ENCODE peak calls at places on chromosomes 13 and 19, in ten cellular contexts. B, I, F, R, U, M, H, S, Q and V are unnamed samples.

GRCh38 chr13:33152389-33152788 is 133.2 kb downstream of the STARD13 start:
- DNase-seq in I (no peak), M (no peak), B (no peak), U (no peak), S (no peak), H (no peak), F (no peak), R (no peak), Q (no peak), V (no peak)

GRCh38 chr19:23382955-23383354 is 12.3 kb downstream of the ZNF91 start:
- DNase-seq in B (no peak), M (no peak), S (no peak), Q (no peak), F (no peak), H (no peak), I (no peak), R (no peak), U (no peak), V (no peak)

GRCh38 chr13:50444726-50445125 is 398.8 kb downstream of the DLEU7 start:
- DNase-seq in Q (no peak), S (no peak), B (no peak), R (no peak), M (no peak), U (no peak), H (no peak), F (no peak), I (peak), V (no peak)

GRCh38 chr13:41613984-41614581 is 156.7 kb downstream of the RGCC start:
- DNase-seq in M (peak), U (no peak), F (peak), Q (peak), S (no peak), R (no peak), B (peak), H (peak), I (no peak), V (peak)

GRCh38 chr13:47639716-47640447 is 361.2 kb downstream of the SUCLA2 start:
- DNase-seq in M (no peak), U (no peak), R (no peak), S (no peak), Q (peak), I (no peak), B (peak), F (peak), H (no peak), V (peak)

GRCh38 chr13:46577656-46578589 is 25.0 kb downstream of the LRCH1 start:
- DNase-seq in H (no peak), U (no peak), R (no peak), M (no peak), S (no peak), Q (peak), I (no peak), F (peak), B (no peak), V (no peak)

GRCh38 chr19:29393915-29394460 is 131.8 kb upstream of the VSTM2B start:
- DNase-seq in H (no peak), I (peak), Q (no peak), B (no peak), F (no peak), M (no peak), U (no peak), S (no peak), R (no peak), V (no peak)

GRCh38 chr13:50635504-50635903 is 208.0 kb downstream of the DLEU7 start:
- DNase-seq in F (no peak), M (peak), H (no peak), B (peak), I (no peak), Q (peak), U (peak), S (no peak), R (no peak), V (peak)

GRCh38 chr19:39937094-39937493 is 2.7 kb upstream of the FCGBP start:
- DNase-seq in F (no peak), M (no peak), H (no peak), Q (no peak), S (no peak), R (peak), I (no peak), B (no peak), U (no peak), V (no peak)

GRCh38 chr19:34172661-34173144 is 399 bp downstream of the LSM14A start:
- DNase-seq in F (no peak), B (no peak), Q (no peak), I (no peak), S (peak), M (no peak), R (no peak), H (peak), U (no peak), V (peak)

GRCh38 chr19:13082192-13083007 is 20.3 kb downstream of the LYL1 start:
- DNase-seq in U (no peak), B (peak), H (peak), M (no peak), I (peak), F (no peak), S (peak), Q (peak), R (no peak), V (no peak)

GRCh38 chr19:49081273-49081672 is 4.0 kb upstream of the SNRNP70 start:
- DNase-seq in H (no peak), M (no peak), S (no peak), F (no peak), B (no peak), U (no peak), R (no peak), Q (no peak), I (no peak), V (no peak)

GRCh38 chr13:66405908-66406802 is 824.0 kb downstream of the PCDH9 start:
- DNase-seq in B (peak), U (no peak), H (peak), Q (peak), F (no peak), M (no peak), S (no peak), I (no peak), R (no peak), V (peak)

GRCh38 chr19:11554160-11554559 is 4.9 kb downstream of the ELOF1 start:
- DNase-seq in F (no peak), R (no peak), B (no peak), I (no peak), Q (no peak), S (no peak), M (no peak), U (peak), H (no peak), V (no peak)

GRCh38 chr13:23707674-23708073 is 137.5 kb downstream of the TNFRSF19 start:
- DNase-seq in I (no peak), M (no peak), U (no peak), B (peak), H (peak), R (no peak), S (no peak), Q (peak), F (no peak), V (no peak)

GRCh38 chr19:57465680-57466381 is 8.9 kb upstream of the VN1R1 start:
- DNase-seq in R (no peak), H (no peak), M (no peak), Q (peak), S (peak), F (no peak), B (peak), U (no peak), I (peak), V (peak)

GRCh38 chr13:91482427-91482826 is 84.0 kb downstream of the GPC5 start:
- DNase-seq in U (no peak), Q (no peak), S (no peak), H (peak), F (no peak), R (no peak), B (peak), M (no peak), I (no peak), V (no peak)

GRCh38 chr19:49911381-49912145 is 14.9 kb upstream of the IL4I1 start:
- DNase-seq in M (no peak), Q (no peak), S (no peak), H (no peak), I (no peak), B (peak), U (no peak), R (no peak), F (no peak), V (no peak)

GRCh38 chr13:28548872-28549271 is 53.9 kb upstream of the FLT1 start:
- DNase-seq in B (peak), U (no peak), I (peak), M (no peak), H (no peak), S (no peak), Q (no peak), R (no peak), F (no peak), V (no peak)

GRCh38 chr19:35832054-35832453 is 19.4 kb upstream of the PRODH2 start:
- DNase-seq in B (no peak), I (no peak), Q (no peak), H (no peak), S (no peak), M (no peak), R (no peak), F (no peak), U (no peak), V (no peak)

GRCh38 chr19:17734146-17734545 is 14.9 kb downstream of the MAP1S start:
- DNase-seq in B (no peak), S (no peak), H (no peak), Q (no peak), I (no peak), M (no peak), R (no peak), F (no peak), U (no peak), V (no peak)

GRCh38 chr13:35771898-35772297 is 295.4 kb upstream of the MAB21L1 start:
- DNase-seq in M (no peak), U (no peak), H (peak), R (no peak), B (peak), S (no peak), Q (peak), F (peak), I (peak), V (peak)

GRCh38 chr13:100815476-100816046 is 141.0 kb upstream of the TMTC4 start:
- DNase-seq in I (peak), F (no peak), U (no peak), S (no peak), R (no peak), H (no peak), B (no peak), M (no peak), Q (no peak), V (no peak)

GRCh38 chr13:93216122-93216521 is 10.5 kb upstream of the GPC6 start:
- DNase-seq in H (no peak), I (peak), S (no peak), U (no peak), R (no peak), Q (no peak), M (no peak), F (no peak), B (no peak), V (no peak)

GRCh38 chr13:27556109-27556508 is 64.2 kb downstream of the LNX2 start:
- DNase-seq in M (no peak), H (peak), R (no peak), F (peak), B (peak), U (no peak), I (no peak), Q (peak), S (no peak), V (peak)

GRCh38 chr13:65907656-65908441 is 1322.3 kb downstream of the PCDH9 start:
- DNase-seq in H (peak), Q (no peak), R (no peak), S (no peak), U (no peak), F (no peak), I (no peak), B (no peak), M (no peak), V (no peak)

GRCh38 chr19:34475975-34476594 is 5.5 kb upstream of the WTIP start:
- DNase-seq in H (no peak), S (no peak), M (no peak), F (no peak), I (peak), U (no peak), B (no peak), R (no peak), Q (peak), V (no peak)

GRCh38 chr19:29372921-29373797 is 152.6 kb upstream of the VSTM2B start:
- DNase-seq in R (no peak), S (no peak), M (no peak), Q (no peak), H (no peak), B (no peak), F (no peak), U (no peak), I (no peak), V (no peak)

GRCh38 chr19:10643968-10644290 is 10.2 kb upstream of the ILF3 start:
- DNase-seq in S (no peak), I (no peak), R (no peak), B (no peak), Q (peak), U (no peak), M (no peak), H (no peak), F (no peak), V (peak)

GRCh38 chr13:113002206-113002821 is 33.3 kb downstream of the MCF2L start:
- DNase-seq in B (no peak), S (no peak), F (no peak), Q (no peak), R (no peak), H (no peak), U (no peak), I (peak), M (no peak), V (no peak)
- TF ChIP-seq CTCF in B (peak), S (peak), F (peak), Q (no peak), R (peak), H (peak), U (no peak), I (peak), M (peak), V (no peak)

DNA sequence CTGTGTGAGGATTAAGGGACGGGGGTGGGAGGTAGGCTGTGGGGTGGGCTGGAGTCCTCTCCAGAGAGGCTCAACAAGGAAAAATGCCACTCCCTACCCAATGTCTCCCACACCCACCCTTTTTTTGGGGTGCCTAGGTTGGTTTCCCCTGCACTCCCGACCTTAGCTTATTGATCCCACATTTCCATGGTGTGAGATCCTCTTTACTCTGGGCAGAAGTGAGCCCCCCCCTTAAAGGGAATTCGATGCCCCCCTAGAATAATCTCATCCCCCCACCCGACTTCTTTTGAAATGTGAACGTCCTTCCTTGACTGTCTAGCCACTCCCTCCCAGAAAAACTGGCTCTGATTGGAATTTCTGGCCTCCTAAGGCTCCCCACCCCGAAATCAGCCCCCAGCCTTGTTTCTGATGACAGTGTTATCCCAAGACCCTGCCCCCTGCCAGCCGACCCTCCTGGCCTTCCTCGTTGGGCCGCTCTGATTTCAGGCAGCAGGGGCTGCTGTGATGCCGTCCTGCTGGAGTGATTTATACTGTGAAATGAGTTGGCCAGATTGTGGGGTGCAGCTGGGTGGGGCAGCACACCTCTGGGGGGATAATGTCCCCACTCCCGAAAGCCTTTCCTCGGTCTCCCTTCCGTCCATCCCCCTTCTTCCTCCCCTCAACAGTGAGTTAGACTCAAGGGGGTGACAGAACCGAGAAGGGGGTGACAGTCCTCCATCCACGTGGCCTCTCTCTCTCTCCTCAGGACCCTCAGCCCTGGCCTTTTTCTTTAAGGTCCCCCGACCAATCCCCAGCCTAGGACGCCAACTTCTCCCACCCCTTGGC is 5.8 kb downstream of the FOSB start:
- DNase-seq in F (peak), B (no peak), I (peak), H (peak), R (no peak), U (no peak), M (no peak), Q (no peak), S (no peak), V (no peak)
- TF ChIP-seq CTCF in F (no peak), B (no peak), I (no peak), H (no peak), R (no peak), U (no peak), M (no peak), Q (no peak), S (no peak), V (no peak)

DNA sequence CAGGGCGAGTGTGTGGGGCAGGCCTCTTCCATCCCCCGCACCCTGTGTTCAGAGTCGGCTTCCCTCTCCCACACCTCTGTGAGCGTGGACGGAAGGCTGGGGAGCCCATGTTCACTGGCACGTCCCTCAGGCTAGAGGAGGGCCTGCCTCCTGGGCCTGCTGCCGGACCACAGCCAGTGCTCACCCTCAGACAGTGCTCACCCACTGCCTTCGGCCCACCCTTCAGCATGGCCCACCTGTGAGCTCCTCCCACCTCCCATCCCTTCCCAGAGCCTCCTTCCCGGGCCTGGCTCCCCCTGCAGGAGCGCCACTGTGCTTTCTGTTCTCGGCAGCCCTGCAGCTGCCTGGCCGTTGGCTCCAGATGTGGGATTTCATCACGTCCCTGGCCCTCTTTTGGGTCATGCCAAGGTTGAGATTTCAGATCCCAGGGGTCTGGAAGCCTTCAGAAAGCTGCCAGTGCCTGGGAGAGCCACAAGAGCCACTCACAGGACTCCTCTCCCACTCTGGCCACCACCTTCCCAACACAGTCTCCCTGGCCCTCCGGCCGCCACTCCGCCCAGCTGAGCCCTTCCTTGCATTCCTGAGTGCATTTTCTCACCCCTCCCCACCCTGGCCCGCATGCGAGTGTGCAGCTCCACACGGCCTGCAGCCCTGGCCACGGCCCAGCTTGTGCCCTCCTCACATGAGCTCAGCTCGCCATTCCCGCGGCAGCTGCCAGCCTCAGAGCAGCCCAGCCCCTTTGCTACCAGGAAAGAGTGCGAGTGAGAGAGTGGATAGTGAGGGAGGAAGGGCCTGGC is 25.3 kb downstream of the CAPN12 start:
- DNase-seq in I (peak), B (peak), S (no peak), H (peak), Q (no peak), M (no peak), R (no peak), U (no peak), F (no peak), V (peak)
- TF ChIP-seq CTCF in I (peak), B (peak), S (no peak), H (peak), Q (peak), M (peak), R (no peak), U (no peak), F (peak), V (peak)

GRCh38 chr13:30063892-30064291 is 213.5 kb upstream of the UBL3 start:
- DNase-seq in F (no peak), S (no peak), Q (no peak), U (no peak), R (no peak), I (no peak), B (no peak), M (no peak), H (no peak), V (no peak)

GRCh38 chr13:30065181-30065580 is 214.8 kb upstream of the UBL3 start:
- DNase-seq in Q (no peak), M (no peak), R (no peak), U (no peak), B (no peak), I (no peak), H (no peak), F (no peak), S (no peak), V (no peak)

GRCh38 chr13:30058429-30058828 is 208.0 kb upstream of the UBL3 start:
- DNase-seq in U (no peak), R (no peak), Q (no peak), M (no peak), B (no peak), F (no peak), I (no peak), H (no peak), S (no peak), V (no peak)

GRCh38 chr13:30061217-30061616 is 210.8 kb upstream of the UBL3 start:
- DNase-seq in B (no peak), S (no peak), U (no peak), M (no peak), R (no peak), H (no peak), F (no peak), Q (peak), I (no peak), V (no peak)
- TF ChIP-seq CTCF in B (no peak), S (no peak), U (no peak), M (no peak), R (no peak), H (no peak), F (no peak), Q (no peak), I (no peak), V (no peak)

GRCh38 chr19:31170046-31170445 is 179.2 kb downstream of the TSHZ3 start:
- DNase-seq in Q (no peak), I (no peak), S (no peak), U (no peak), R (no peak), F (no peak), B (no peak), H (no peak), M (no peak), V (no peak)
- TF ChIP-seq CTCF in Q (no peak), I (no peak), S (no peak), U (no peak), R (no peak), F (no peak), B (no peak), H (no peak), M (no peak), V (no peak)

DNA sequence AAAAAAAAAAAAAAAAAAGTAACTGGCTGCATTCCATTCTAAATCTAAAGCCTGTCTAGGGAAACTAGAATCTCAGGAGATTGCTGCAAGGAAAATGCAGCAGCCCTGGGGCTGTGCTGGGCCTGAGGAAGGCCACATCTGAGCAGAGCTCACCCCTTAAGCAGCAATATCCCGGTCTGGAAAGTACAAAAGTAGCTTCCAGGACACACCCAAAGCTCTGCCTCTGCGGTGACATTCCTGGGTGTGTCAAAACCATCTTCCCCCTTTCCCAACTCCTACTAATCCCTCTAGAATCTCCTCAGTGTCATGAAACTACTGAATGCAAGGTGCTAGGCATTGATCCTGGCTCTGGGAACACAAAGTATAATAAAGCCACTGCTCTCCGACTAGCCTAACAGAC is 5.0 kb downstream of the PBX4 start:
- DNase-seq in F (no peak), U (no peak), H (no peak), M (no peak), Q (no peak), R (no peak), I (no peak), B (no peak), S (no peak), V (no peak)
- TF ChIP-seq CTCF in F (no peak), U (no peak), H (no peak), M (no peak), Q (no peak), R (no peak), I (no peak), B (no peak), S (no peak), V (no peak)

GRCh38 chr19:42178791-42179500 is 38.5 kb downstream of the DEDD2 start:
- DNase-seq in Q (no peak), M (no peak), R (no peak), U (no peak), H (no peak), I (peak), S (peak), B (no peak), F (no peak), V (no peak)
- TF ChIP-seq CTCF in Q (peak), M (no peak), R (no peak), U (peak), H (peak), I (peak), S (peak), B (peak), F (peak), V (peak)

GRCh38 chr13:110683203-110683883 is 22.6 kb downstream of the CARS2 start:
- DNase-seq in S (no peak), I (peak), M (no peak), B (peak), U (no peak), F (no peak), R (no peak), Q (peak), H (no peak), V (peak)
- TF ChIP-seq CTCF in S (peak), I (peak), M (peak), B (peak), U (no peak), F (peak), R (peak), Q (peak), H (peak), V (peak)